ENCODE peak calls at places on chromosome 12, in four cellular contexts. C is colonic mucosa, F is right lobe of liver, W is AG04450. L is an unnamed sample.
A peak's percentile ranks its signal among the peaks of the same experiment; 100 is the strongest.

GRCh38 chr12:65990592-65990991 is 140.0 kb downstream of the LLPH start:
- DNase-seq in C (no peak), F (no peak), W (no peak), L (no peak)

GRCh38 chr12:868722-869121 is 80.8 kb downstream of the RAD52 start:
- DNase-seq in C (no peak), F (no peak), W (no peak), L (no peak)

GRCh38 chr12:88650715-88651114 is 70.4 kb upstream of the KITLG start:
- DNase-seq in C (no peak), F (no peak), W (peak; percentile 45), L (no peak)

GRCh38 chr12:9347328-9348127 is 139.3 kb upstream of the PZP start:
- DNase-seq in C (no peak), F (no peak), W (no peak), L (no peak)

GRCh38 chr12:68259318-68259940 is 6.0 kb upstream of the IL22 start:
- DNase-seq in C (no peak), F (no peak), W (no peak), L (no peak)

GRCh38 chr12:56448860-56449621 is at the start of gene TIMELESS:
- DNase-seq in C (peak; percentile 93), F (peak; percentile 94), W (peak; percentile 51), L (peak; percentile 80)

GRCh38 chr12:109053382-109054123 is 1.2 kb downstream of the USP30 start:
- DNase-seq in C (peak; percentile 34), F (no peak), W (no peak), L (no peak)

GRCh38 chr12:101276433-101276832 is 3.5 kb upstream of the UTP20 start:
- DNase-seq in C (no peak), F (no peak), W (no peak), L (no peak)

GRCh38 chr12:52319097-52319496 is 2.1 kb downstream of the KRT83 start:
- DNase-seq in C (no peak), F (no peak), W (no peak), L (no peak)

DNA sequence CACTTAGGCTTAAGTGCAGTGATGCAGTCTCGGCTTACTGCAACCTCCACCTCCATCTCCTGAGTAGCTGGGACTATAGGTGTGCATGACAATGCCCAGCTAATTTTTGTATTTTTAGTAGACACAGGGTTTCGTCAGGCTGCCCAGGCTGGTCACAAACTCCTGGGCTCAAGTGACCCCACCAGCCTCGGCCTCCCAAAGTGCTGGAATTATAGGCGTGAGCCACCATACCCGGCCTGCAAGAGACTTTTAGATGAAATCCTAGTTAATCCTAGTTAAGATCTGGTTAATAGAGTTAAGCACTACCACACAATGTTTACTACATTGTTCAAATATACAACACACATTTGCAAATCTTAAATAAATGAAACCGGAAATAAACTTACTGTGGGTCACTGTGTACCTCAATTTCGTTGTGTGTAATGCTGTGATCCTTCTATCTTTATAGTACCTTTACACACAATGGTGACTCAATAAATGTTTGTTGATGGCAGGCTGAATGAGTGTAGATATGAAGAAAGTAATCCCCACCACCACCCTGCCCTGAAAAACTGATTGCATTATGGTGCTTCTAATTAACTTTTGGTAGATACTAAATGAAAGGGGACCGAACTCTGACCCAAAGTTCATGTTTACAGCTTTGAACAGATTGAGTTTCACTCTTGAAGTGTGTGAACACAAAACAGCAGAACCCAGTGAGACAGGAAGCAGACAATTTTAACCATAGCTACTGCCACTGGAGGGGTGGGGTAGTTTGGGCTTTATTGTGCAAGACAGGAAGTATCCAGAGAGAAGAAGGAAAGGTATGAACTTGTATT is 196.7 kb upstream of the AMIGO2 start:
- DNase-seq in C (peak; percentile 76), F (no peak), W (no peak), L (peak; percentile 70)
- H3K27ac ChIP-seq in C (peak overlapping the region; percentile 80), F (no peak overlapping the region), W (no peak overlapping the region), L (peak overlapping the region; percentile 81)

DNA sequence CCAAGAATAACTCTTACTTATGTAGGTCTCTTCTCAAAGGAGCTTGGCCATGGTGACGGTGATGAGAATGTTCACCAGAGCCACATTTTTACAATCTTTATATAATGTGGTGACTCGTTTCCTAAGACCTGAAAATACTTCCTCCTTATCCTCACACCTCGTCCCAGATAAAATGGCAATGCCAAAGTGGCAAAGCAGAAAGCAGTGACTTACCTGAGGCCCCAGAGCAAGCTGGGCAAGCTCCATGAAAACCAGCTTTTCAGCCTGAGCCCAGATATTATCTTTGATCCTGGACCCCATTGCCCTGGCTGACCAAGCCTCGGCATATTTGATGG is 173.6 kb upstream of the PRMT8 start:
- DNase-seq in C (no peak), F (no peak), W (no peak), L (no peak)
- H3K27ac ChIP-seq in C (no peak overlapping the region), F (no peak overlapping the region), W (no peak overlapping the region), L (no peak overlapping the region)

DNA sequence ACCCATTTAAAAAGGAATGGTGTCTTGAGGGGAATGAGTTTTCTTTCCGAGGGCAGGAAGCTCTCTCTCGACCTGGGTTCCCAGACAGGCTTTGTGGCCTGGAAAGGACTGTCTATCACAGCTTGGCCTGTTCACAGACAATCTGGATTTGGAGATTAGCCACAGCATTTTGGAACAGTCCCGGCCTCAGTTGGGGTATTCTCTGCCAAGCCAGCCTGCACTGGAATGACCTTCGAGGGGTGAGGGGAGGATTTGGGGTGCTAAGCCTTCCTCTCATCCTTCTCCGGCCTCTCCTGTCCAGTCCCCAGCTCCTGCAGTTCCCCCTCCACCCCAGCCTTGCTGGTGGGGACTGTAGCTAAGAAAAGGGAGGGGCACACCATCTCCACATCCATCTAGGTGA is 13.0 kb downstream of the TBX5 start:
- DNase-seq in C (no peak), F (no peak), W (no peak), L (no peak)
- H3K27ac ChIP-seq in C (no peak overlapping the region), F (no peak overlapping the region), W (no peak overlapping the region), L (no peak overlapping the region)

GRCh38 chr12:50065726-50066310 is 8.4 kb downstream of the ASIC1 start:
- DNase-seq in C (no peak), F (peak; percentile 16), W (no peak), L (no peak)
- H3K27ac ChIP-seq in C (no peak overlapping the region), F (no peak overlapping the region), W (no peak overlapping the region), L (no peak overlapping the region)